ENCODE peak calls at places on chromosomes 13 and 19, in four cellular contexts. One of them, this sample, is unnamed.

GRCh38 chr13:52599037-52599852 is 43.0 kb upstream of the HNRNPA1L2 start:
- DNase-seq in lower leg skin: no peak
- DNase-seq in foreskin fibroblast: peak
- DNase-seq in kidney: no peak
- DNase-seq in this sample: no peak

GRCh38 chr19:246551-246950 is 44.7 kb downstream of the PLPP2 start:
- DNase-seq in lower leg skin: no peak
- DNase-seq in foreskin fibroblast: no peak
- DNase-seq in kidney: peak
- DNase-seq in this sample: no peak

GRCh38 chr13:64339373-64340063 is 2890.6 kb downstream of the PCDH9 start:
- DNase-seq in lower leg skin: no peak
- DNase-seq in foreskin fibroblast: no peak
- DNase-seq in kidney: no peak
- DNase-seq in this sample: no peak

GRCh38 chr13:24107955-24108614 is 52.4 kb upstream of the SPATA13 start:
- DNase-seq in lower leg skin: no peak
- DNase-seq in foreskin fibroblast: peak
- DNase-seq in kidney: no peak
- DNase-seq in this sample: no peak

GRCh38 chr19:5030136-5030820 is 61.4 kb downstream of the KDM4B start:
- DNase-seq in lower leg skin: no peak
- DNase-seq in foreskin fibroblast: no peak
- DNase-seq in kidney: no peak
- DNase-seq in this sample: no peak

GRCh38 chr13:31891472-31891871 is 140.1 kb upstream of the FRY start:
- DNase-seq in lower leg skin: no peak
- DNase-seq in foreskin fibroblast: no peak
- DNase-seq in kidney: no peak
- DNase-seq in this sample: no peak

GRCh38 chr19:50482886-50483285 is 6.2 kb upstream of the GARIN5A start:
- DNase-seq in lower leg skin: no peak
- DNase-seq in foreskin fibroblast: no peak
- DNase-seq in kidney: peak
- DNase-seq in this sample: no peak

GRCh38 chr19:35785087-35785627 is 9.8 kb downstream of the ARHGAP33 start:
- DNase-seq in lower leg skin: no peak
- DNase-seq in foreskin fibroblast: no peak
- DNase-seq in kidney: no peak
- DNase-seq in this sample: no peak

GRCh38 chr19:15251749-15252397 is 19.6 kb upstream of the EPHX3 start:
- DNase-seq in lower leg skin: peak
- DNase-seq in foreskin fibroblast: peak
- DNase-seq in kidney: peak
- DNase-seq in this sample: peak

GRCh38 chr13:90830782-90831181 is 516.7 kb upstream of the MIR17HG start:
- DNase-seq in lower leg skin: no peak
- DNase-seq in foreskin fibroblast: no peak
- DNase-seq in kidney: no peak
- DNase-seq in this sample: no peak

GRCh38 chr19:12965017-12965811 is 4.2 kb upstream of the DAND5 start:
- DNase-seq in lower leg skin: peak
- DNase-seq in foreskin fibroblast: peak
- DNase-seq in kidney: peak
- DNase-seq in this sample: peak

GRCh38 chr13:20489185-20489820 is 36.4 kb downstream of the CRYL1 start:
- DNase-seq in lower leg skin: peak
- DNase-seq in foreskin fibroblast: no peak
- DNase-seq in kidney: no peak
- DNase-seq in this sample: no peak

GRCh38 chr13:48004201-48004600 is 3.1 kb upstream of the SUCLA2 start:
- DNase-seq in lower leg skin: no peak
- DNase-seq in foreskin fibroblast: no peak
- DNase-seq in kidney: no peak
- DNase-seq in this sample: no peak

GRCh38 chr19:42285546-42285945 is 16.4 kb upstream of the PRR19 start:
- DNase-seq in lower leg skin: no peak
- DNase-seq in foreskin fibroblast: no peak
- DNase-seq in kidney: peak
- DNase-seq in this sample: no peak

GRCh38 chr19:1466018-1466460 is 13.0 kb downstream of the C19orf25 start:
- DNase-seq in lower leg skin: no peak
- DNase-seq in foreskin fibroblast: no peak
- DNase-seq in kidney: peak
- DNase-seq in this sample: no peak

GRCh38 chr19:54307389-54307788 is 5.6 kb downstream of the LILRA5 start:
- DNase-seq in lower leg skin: no peak
- DNase-seq in foreskin fibroblast: no peak
- DNase-seq in kidney: no peak
- DNase-seq in this sample: no peak

GRCh38 chr13:79782541-79783216 is 301.7 kb downstream of the NDFIP2 start:
- DNase-seq in lower leg skin: no peak
- DNase-seq in foreskin fibroblast: peak
- DNase-seq in kidney: peak
- DNase-seq in this sample: no peak

GRCh38 chr19:19165396-19165795 is 4.7 kb downstream of the MEF2B start:
- DNase-seq in lower leg skin: no peak
- DNase-seq in foreskin fibroblast: no peak
- DNase-seq in kidney: no peak
- DNase-seq in this sample: no peak

DNA sequence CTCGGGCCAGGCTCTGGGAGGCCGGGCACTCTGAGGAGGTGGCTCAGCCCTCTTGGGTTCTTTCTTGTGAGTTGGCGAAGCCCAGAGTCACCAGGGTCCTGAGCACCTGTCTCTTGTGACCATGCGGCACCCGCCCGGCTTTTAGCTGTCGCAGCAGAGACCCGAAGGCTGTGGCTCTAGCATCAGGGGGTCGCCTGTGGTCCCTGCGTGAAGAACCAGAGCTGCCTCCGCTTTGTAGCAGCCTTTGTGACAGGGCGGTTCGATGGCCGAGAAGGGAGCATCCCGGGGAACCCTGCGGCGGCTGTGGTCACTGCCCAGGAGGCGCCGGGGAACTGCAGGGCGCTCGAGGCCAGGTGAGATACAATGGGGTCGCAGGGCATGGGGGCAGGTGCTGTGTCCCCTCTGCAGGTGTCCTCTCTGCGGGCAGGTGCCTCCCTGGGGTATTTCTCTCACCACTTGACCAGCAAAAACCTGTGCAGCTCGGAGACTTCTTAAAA is 10.4 kb downstream of the MCF2L start:
- DNase-seq in lower leg skin: no peak
- DNase-seq in foreskin fibroblast: no peak
- DNase-seq in kidney: no peak
- DNase-seq in this sample: no peak
- H3K4me3 ChIP-seq in lower leg skin: peak
- H3K4me3 ChIP-seq in foreskin fibroblast: no peak
- H3K4me3 ChIP-seq in kidney: no peak
- H3K4me3 ChIP-seq in this sample: peak

DNA sequence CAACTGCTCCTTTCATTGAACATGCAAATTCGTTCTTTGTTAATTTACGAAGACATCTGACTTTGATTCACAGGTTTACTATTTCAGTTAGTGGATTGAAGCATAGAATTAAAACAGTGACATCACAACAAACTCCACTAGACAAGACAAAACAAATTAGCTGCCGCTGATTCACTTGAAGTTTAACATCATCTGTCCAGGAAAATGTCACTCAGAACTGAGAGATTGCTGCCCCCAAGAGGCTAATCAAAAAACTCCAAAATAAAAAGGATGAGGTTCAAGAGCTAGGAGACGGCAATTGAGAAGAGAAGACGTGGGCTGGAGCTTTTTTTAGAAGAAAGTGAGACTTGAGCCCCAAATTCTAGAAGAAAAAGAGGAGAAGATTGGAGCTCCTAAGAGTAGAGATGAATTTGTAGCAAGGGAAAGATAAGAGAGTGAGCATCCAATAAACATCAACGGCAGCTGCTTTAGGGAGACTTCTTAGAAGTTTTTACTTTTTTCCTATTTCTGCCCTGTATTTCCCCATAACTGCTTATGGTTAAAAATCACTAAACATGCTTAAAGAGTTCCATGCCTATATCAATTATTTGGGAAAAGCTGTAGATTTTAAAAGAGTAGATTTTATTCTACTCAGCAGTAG is 40.8 kb upstream of the TPP2 start:
- DNase-seq in lower leg skin: no peak
- DNase-seq in foreskin fibroblast: peak
- DNase-seq in kidney: no peak
- DNase-seq in this sample: no peak
- TF ChIP-seq CTCF in lower leg skin: no peak
- TF ChIP-seq CTCF in foreskin fibroblast: peak
- TF ChIP-seq CTCF in kidney: peak
- TF ChIP-seq CTCF in this sample: no peak

GRCh38 chr13:41995946-41996345 is 35.0 kb upstream of the VWA8 start:
- DNase-seq in lower leg skin: no peak
- DNase-seq in foreskin fibroblast: peak
- DNase-seq in kidney: no peak
- DNase-seq in this sample: no peak

GRCh38 chr13:42000836-42001235 is 39.9 kb upstream of the VWA8 start:
- DNase-seq in lower leg skin: no peak
- DNase-seq in foreskin fibroblast: peak
- DNase-seq in kidney: no peak
- DNase-seq in this sample: no peak

GRCh38 chr13:42002066-42002465 is 41.2 kb upstream of the VWA8 start:
- DNase-seq in lower leg skin: no peak
- DNase-seq in foreskin fibroblast: no peak
- DNase-seq in kidney: no peak
- DNase-seq in this sample: no peak

GRCh38 chr13:42001580-42001979 is 40.7 kb upstream of the VWA8 start:
- DNase-seq in lower leg skin: no peak
- DNase-seq in foreskin fibroblast: peak
- DNase-seq in kidney: no peak
- DNase-seq in this sample: no peak
- H3K4me3 ChIP-seq in lower leg skin: no peak
- H3K4me3 ChIP-seq in foreskin fibroblast: no peak
- H3K4me3 ChIP-seq in kidney: no peak
- H3K4me3 ChIP-seq in this sample: no peak

DNA sequence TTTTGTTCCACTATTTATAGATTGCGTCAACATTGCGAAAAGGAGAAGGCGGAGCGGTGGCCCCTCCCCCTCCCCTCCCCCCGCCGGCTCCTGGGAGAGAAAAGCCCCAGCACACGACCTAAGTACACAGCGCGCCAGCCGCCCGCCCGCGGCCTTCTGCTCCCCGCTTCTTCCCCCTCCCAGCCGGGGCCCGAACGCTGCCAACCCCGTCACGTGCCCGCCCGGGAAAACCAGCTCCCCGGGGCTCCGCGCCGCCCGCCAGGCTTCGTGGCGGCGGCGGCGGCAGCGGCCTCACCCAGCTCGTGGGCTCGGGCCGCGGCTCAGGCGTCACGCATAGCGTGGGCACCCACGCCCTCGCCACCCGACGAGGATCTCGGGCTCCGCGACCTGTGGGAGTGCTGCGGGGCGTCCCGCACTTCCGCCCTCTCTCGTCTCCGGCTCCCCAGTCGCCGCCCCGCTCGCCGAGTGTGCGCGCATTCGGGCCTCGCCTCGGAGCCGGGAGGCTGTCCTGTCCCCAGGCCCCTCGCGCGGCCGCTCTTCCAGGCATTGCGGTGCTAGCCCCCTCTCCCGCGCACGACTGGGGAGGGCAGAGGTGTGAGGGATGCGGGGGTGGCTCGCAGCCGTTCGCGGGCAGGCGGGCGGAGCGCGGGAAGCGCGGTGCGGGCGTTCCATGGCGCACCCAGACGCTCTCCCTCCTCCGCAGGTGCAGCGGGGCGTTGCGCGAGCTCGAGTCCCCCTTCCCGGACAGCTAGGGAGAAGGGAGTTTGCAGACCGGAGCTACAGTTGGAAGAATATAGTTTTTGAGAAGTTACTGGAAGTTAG is 110.5 kb downstream of the KCNRG start:
- DNase-seq in lower leg skin: peak
- DNase-seq in foreskin fibroblast: peak
- DNase-seq in kidney: peak
- DNase-seq in this sample: peak
- TF ChIP-seq CTCF in lower leg skin: no peak
- TF ChIP-seq CTCF in foreskin fibroblast: no peak
- TF ChIP-seq CTCF in kidney: no peak
- TF ChIP-seq CTCF in this sample: no peak

This sample was measured in coronary artery.